ENCODE peak calls at places on chromosomes 2 and 18, in six cellular contexts. F, W, P, E, Z and A are unnamed samples.

GRCh38 chr2:136582631-136583205 is 182.6 kb upstream of the THSD7B start:
- DNase-seq in E (peak; percentile 52), F (peak; percentile 1), P (peak; percentile 50), W (peak; percentile 13), Z (no peak), A (peak; percentile 11)

GRCh38 chr18:76565238-76566173 is 70.5 kb upstream of the ZNF516 start:
- DNase-seq in E (peak; percentile 79), W (no peak), Z (no peak), P (peak; percentile 89), F (peak; percentile 95), A (no peak)

GRCh38 chr18:21897811-21898210 is 157.2 kb downstream of the MIB1 start:
- DNase-seq in W (peak; percentile 65), Z (no peak), E (peak; percentile 61), P (peak; percentile 81), F (peak; percentile 25), A (peak; percentile 67)

GRCh38 chr2:216083464-216084279 is 2.0 kb downstream of the TMEM169 start:
- DNase-seq in P (no peak), Z (no peak), F (peak; percentile 98), W (no peak), E (no peak), A (no peak)

GRCh38 chr2:10526281-10526680 is 78.2 kb upstream of the ODC1 start:
- DNase-seq in F (no peak), Z (no peak), W (no peak), E (no peak), P (no peak), A (no peak)

GRCh38 chr2:105919191-105919811 is 174.6 kb downstream of the NCK2 start:
- DNase-seq in E (peak; percentile 77), P (peak; percentile 28), W (no peak), F (peak; percentile 5), Z (no peak), A (no peak)

GRCh38 chr18:78986018-78986481 is 6.4 kb downstream of the SALL3 start:
- DNase-seq in P (peak; percentile 66), E (peak; percentile 21), F (peak; percentile 71), Z (no peak), W (no peak), A (no peak)

GRCh38 chr2:44974064-44974715 is 32.7 kb downstream of the SIX3 start:
- DNase-seq in Z (no peak), F (peak; percentile 32), P (peak; percentile 58), W (no peak), E (no peak), A (no peak)

GRCh38 chr2:35298493-35298892 is 1057.1 kb upstream of the CRIM1 start:
- DNase-seq in Z (no peak), E (no peak), P (no peak), F (peak; percentile 91), W (no peak), A (no peak)

GRCh38 chr2:208254118-208254870 is 577 bp downstream of the IDH1 start:
- DNase-seq in Z (peak; percentile 92), W (peak; percentile 89), F (peak; percentile 67), E (peak; percentile 82), P (peak; percentile 92), A (peak; percentile 89)

GRCh38 chr2:190979906-190980629 is 33.9 kb downstream of the STAT1 start:
- DNase-seq in F (peak; percentile 76), Z (peak; percentile 79), P (peak; percentile 88), E (peak; percentile 59), W (no peak), A (no peak)

GRCh38 chr2:69663860-69664259 is 20.3 kb upstream of the AAK1 start:
- DNase-seq in P (no peak), W (no peak), E (no peak), Z (no peak), F (no peak), A (no peak)

GRCh38 chr2:102235042-102235473 is 48.2 kb downstream of the IL1RL2 start:
- DNase-seq in E (no peak), W (no peak), Z (no peak), P (no peak), F (no peak), A (no peak)

GRCh38 chr2:12059616-12060441 is 313.4 kb downstream of the LPIN1 start:
- DNase-seq in W (no peak), E (no peak), P (no peak), F (peak; percentile 77), Z (no peak), A (no peak)

GRCh38 chr2:28590496-28591301 is 94.8 kb downstream of the PLB1 start:
- DNase-seq in P (no peak), E (no peak), Z (no peak), F (no peak), W (no peak), A (no peak)

GRCh38 chr2:44244135-44244871 is 31.0 kb upstream of the SLC3A1 start:
- DNase-seq in P (peak; percentile 86), F (peak; percentile 62), Z (no peak), E (peak; percentile 89), W (peak; percentile 57), A (peak; percentile 55)

GRCh38 chr2:76169289-76169688 is 458.6 kb upstream of the GCFC2 start:
- DNase-seq in W (no peak), E (no peak), P (no peak), Z (no peak), F (no peak), A (no peak)

GRCh38 chr2:24345937-24346336 is 14.4 kb downstream of the ITSN2 start:
- DNase-seq in F (no peak), P (no peak), E (no peak), Z (no peak), W (no peak), A (no peak)

GRCh38 chr2:151363709-151364108 is 6.3 kb downstream of the TNFAIP6 start:
- DNase-seq in F (no peak), Z (no peak), P (no peak), W (peak; percentile 57), E (peak; percentile 6), A (peak; percentile 44)

GRCh38 chr2:52395912-52396311 is 1364.0 kb upstream of the NRXN1 start:
- DNase-seq in Z (no peak), E (no peak), W (no peak), P (no peak), F (peak; percentile 66), A (no peak)

GRCh38 chr2:124824441-124824840 is 799.4 kb downstream of the CNTNAP5 start:
- DNase-seq in E (no peak), Z (no peak), F (no peak), P (no peak), W (no peak), A (no peak)

GRCh38 chr2:12819098-12819465 is 102.3 kb downstream of the TRIB2 start:
- DNase-seq in F (peak; percentile 100), W (no peak), P (peak; percentile 80), Z (no peak), E (peak; percentile 58), A (no peak)

GRCh38 chr2:133287709-133288108 is 280.6 kb downstream of the NCKAP5 start:
- DNase-seq in P (no peak), E (no peak), F (peak; percentile 85), Z (no peak), W (no peak), A (no peak)

GRCh38 chr2:219689676-219690628 is 62.5 kb downstream of the SLC4A3 start:
- DNase-seq in E (peak; percentile 62), F (peak; percentile 72), Z (no peak), W (peak; percentile 64), P (peak; percentile 71), A (peak; percentile 70)

GRCh38 chr18:476368-476767 is 24.1 kb downstream of the COLEC12 start:
- DNase-seq in Z (no peak), E (peak; percentile 18), F (no peak), W (no peak), P (no peak), A (no peak)

GRCh38 chr18:12308386-12309100 is 502 bp downstream of the TUBB6 start:
- DNase-seq in E (peak; percentile 79), Z (no peak), F (peak; percentile 84), W (peak; percentile 84), P (peak; percentile 91), A (peak; percentile 82)

GRCh38 chr2:10300328-10300920 is 2.3 kb upstream of the HPCAL1 start:
- DNase-seq in P (no peak), F (no peak), Z (no peak), E (no peak), W (no peak), A (no peak)

GRCh38 chr18:62939433-62939832 is 224.1 kb downstream of the PHLPP1 start:
- DNase-seq in Z (no peak), W (no peak), E (no peak), P (no peak), F (no peak), A (no peak)

GRCh38 chr2:121640380-121641326 is 8.6 kb downstream of the CLASP1 start:
- DNase-seq in P (no peak), F (no peak), W (no peak), Z (no peak), E (no peak), A (no peak)
- TF ChIP-seq CTCF in P (no peak), F (no peak), W (no peak), Z (no peak), E (no peak), A (no peak)

GRCh38 chr2:237864940-237865622 is 5.7 kb downstream of the RAMP1 start:
- DNase-seq in E (peak; percentile 57), Z (no peak), W (no peak), F (peak; percentile 87), P (peak; percentile 64), A (no peak)

GRCh38 chr2:237866119-237866621 is 6.7 kb downstream of the RAMP1 start:
- DNase-seq in W (no peak), Z (no peak), P (peak; percentile 40), E (no peak), F (peak; percentile 88), A (no peak)

GRCh38 chr2:237864030-237864931 is 4.9 kb downstream of the RAMP1 start:
- DNase-seq in E (peak; percentile 58), Z (no peak), P (no peak), W (no peak), F (peak; percentile 12), A (no peak)

GRCh38 chr2:237867465-237867864 is 8.0 kb downstream of the RAMP1 start:
- DNase-seq in Z (no peak), W (no peak), F (no peak), P (peak; percentile 20), E (no peak), A (no peak)

GRCh38 chr2:237865623-237866041 is 6.2 kb downstream of the RAMP1 start:
- DNase-seq in E (no peak), F (no peak), W (no peak), Z (no peak), P (no peak), A (no peak)
- TF ChIP-seq CTCF in E (no peak), F (peak; percentile 5), W (no peak), Z (peak; percentile 20), P (no peak), A (peak; percentile 9)

DNA sequence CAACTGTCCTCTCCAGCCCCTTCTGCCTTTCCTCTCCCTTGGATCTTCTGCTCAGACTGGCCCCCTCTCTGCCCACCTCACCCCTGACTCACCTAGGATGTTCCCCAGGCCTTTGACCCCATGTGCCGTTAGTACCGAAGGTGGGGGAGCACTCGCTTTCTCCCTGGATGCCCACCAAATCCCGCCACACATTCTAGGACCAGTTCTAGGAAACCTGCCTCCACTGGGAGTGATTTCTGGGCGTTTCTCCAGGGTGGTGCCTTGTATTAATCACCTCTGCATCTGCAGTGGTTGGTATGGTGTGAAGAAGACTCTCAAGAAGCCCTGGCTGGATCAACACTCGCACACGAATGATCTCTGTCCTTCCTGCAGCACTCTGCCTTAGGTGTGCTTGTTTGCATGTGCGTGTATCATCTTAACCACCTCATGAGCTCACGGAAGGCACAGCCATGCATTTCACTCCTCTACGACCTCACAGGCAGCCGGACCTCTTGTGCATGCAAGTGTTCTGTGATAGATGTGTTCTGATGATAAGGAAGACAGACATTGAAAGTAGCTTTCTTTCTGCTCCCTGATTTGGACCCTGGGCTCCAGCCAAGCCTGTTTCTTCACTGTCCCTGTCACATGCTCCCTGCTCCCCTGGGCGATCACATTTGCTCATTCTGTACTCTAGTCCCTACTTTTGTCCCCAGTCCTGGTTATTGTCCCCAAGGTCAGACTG is 69.4 kb downstream of the LIPG start:
- DNase-seq in F (no peak), E (no peak), Z (peak; percentile 50), P (no peak), W (no peak), A (no peak)
- TF ChIP-seq CTCF in F (no peak), E (no peak), Z (no peak), P (no peak), W (no peak), A (no peak)

GRCh38 chr18:80034852-80035406 is 695 bp downstream of the RBFA start:
- DNase-seq in E (no peak), F (no peak), Z (no peak), P (no peak), W (no peak), A (no peak)
- TF ChIP-seq CTCF in E (peak; percentile 0), F (no peak), Z (peak; percentile 15), P (no peak), W (no peak), A (no peak)